ENCODE peak calls at places on chromosomes 1 and 21, in six cellular contexts. One of them, this sample, is unnamed.

GRCh38 chr1:9990944-9991343 is 6.1 kb upstream of the RBP7 start:
- DNase-seq in H9: no peak
- DNase-seq in IMR-90: no peak
- DNase-seq in neuronal stem cell: no peak
- DNase-seq in H1: no peak
- DNase-seq in mesenchymal stem cell: no peak
- DNase-seq in this sample: no peak

GRCh38 chr1:118948796-118949195 is 39.3 kb downstream of the TBX15 start:
- DNase-seq in H9: no peak
- DNase-seq in IMR-90: no peak
- DNase-seq in neuronal stem cell: no peak
- DNase-seq in H1: no peak
- DNase-seq in mesenchymal stem cell: no peak
- DNase-seq in this sample: no peak

GRCh38 chr1:230031131-230031530 is 35.9 kb upstream of the GALNT2 start:
- DNase-seq in H9: no peak
- DNase-seq in IMR-90: no peak
- DNase-seq in neuronal stem cell: no peak
- DNase-seq in H1: no peak
- DNase-seq in mesenchymal stem cell: peak
- DNase-seq in this sample: no peak

GRCh38 chr1:245520611-245521010 is 365.8 kb downstream of the KIF26B start:
- DNase-seq in H9: no peak
- DNase-seq in IMR-90: no peak
- DNase-seq in neuronal stem cell: no peak
- DNase-seq in H1: no peak
- DNase-seq in mesenchymal stem cell: no peak
- DNase-seq in this sample: no peak

GRCh38 chr1:26323382-26323781 is 5.6 kb downstream of the CD52 start:
- DNase-seq in H9: no peak
- DNase-seq in IMR-90: no peak
- DNase-seq in neuronal stem cell: no peak
- DNase-seq in H1: no peak
- DNase-seq in mesenchymal stem cell: no peak
- DNase-seq in this sample: no peak

GRCh38 chr1:160978510-160978927 is 23.9 kb upstream of the ITLN2 start:
- DNase-seq in H9: no peak
- DNase-seq in IMR-90: no peak
- DNase-seq in neuronal stem cell: no peak
- DNase-seq in H1: no peak
- DNase-seq in mesenchymal stem cell: no peak
- DNase-seq in this sample: no peak

GRCh38 chr21:33286600-33287456 is 20.7 kb downstream of the IL10RB start:
- DNase-seq in H9: no peak
- DNase-seq in IMR-90: peak
- DNase-seq in neuronal stem cell: no peak
- DNase-seq in H1: no peak
- DNase-seq in mesenchymal stem cell: peak
- DNase-seq in this sample: peak

GRCh38 chr1:12188657-12189327 is 22.0 kb downstream of the TNFRSF1B start:
- DNase-seq in H9: no peak
- DNase-seq in IMR-90: no peak
- DNase-seq in neuronal stem cell: no peak
- DNase-seq in H1: no peak
- DNase-seq in mesenchymal stem cell: no peak
- DNase-seq in this sample: peak

GRCh38 chr1:75166821-75167220 is 32.6 kb downstream of the LHX8 start:
- DNase-seq in H9: no peak
- DNase-seq in IMR-90: no peak
- DNase-seq in neuronal stem cell: no peak
- DNase-seq in H1: no peak
- DNase-seq in mesenchymal stem cell: no peak
- DNase-seq in this sample: no peak

GRCh38 chr21:18493420-18493819 is 89.8 kb upstream of the TMPRSS15 start:
- DNase-seq in H9: no peak
- DNase-seq in IMR-90: no peak
- DNase-seq in neuronal stem cell: no peak
- DNase-seq in H1: no peak
- DNase-seq in mesenchymal stem cell: peak
- DNase-seq in this sample: peak

GRCh38 chr1:160779662-160780397 is 16.1 kb upstream of the LY9 start:
- DNase-seq in H9: peak
- DNase-seq in IMR-90: no peak
- DNase-seq in neuronal stem cell: no peak
- DNase-seq in H1: peak
- DNase-seq in mesenchymal stem cell: peak
- DNase-seq in this sample: peak

GRCh38 chr21:37153935-37154350 is 80.9 kb downstream of the TTC3 start:
- DNase-seq in H9: no peak
- DNase-seq in IMR-90: peak
- DNase-seq in neuronal stem cell: no peak
- DNase-seq in H1: no peak
- DNase-seq in mesenchymal stem cell: no peak
- DNase-seq in this sample: no peak

GRCh38 chr1:15849775-15850449 is 2.4 kb downstream of the SPEN start:
- DNase-seq in H9: peak
- DNase-seq in IMR-90: peak
- DNase-seq in neuronal stem cell: peak
- DNase-seq in H1: peak
- DNase-seq in mesenchymal stem cell: peak
- DNase-seq in this sample: peak

GRCh38 chr1:15848929-15849774 is 1.6 kb downstream of the SPEN start:
- DNase-seq in H9: peak
- DNase-seq in IMR-90: peak
- DNase-seq in neuronal stem cell: peak
- DNase-seq in H1: peak
- DNase-seq in mesenchymal stem cell: peak
- DNase-seq in this sample: peak

GRCh38 chr1:15851251-15852035 is 3.9 kb downstream of the SPEN start:
- DNase-seq in H9: no peak
- DNase-seq in IMR-90: no peak
- DNase-seq in neuronal stem cell: no peak
- DNase-seq in H1: peak
- DNase-seq in mesenchymal stem cell: no peak
- DNase-seq in this sample: peak

GRCh38 chr1:15852036-15852827 is 4.7 kb downstream of the SPEN start:
- DNase-seq in H9: no peak
- DNase-seq in IMR-90: peak
- DNase-seq in neuronal stem cell: no peak
- DNase-seq in H1: no peak
- DNase-seq in mesenchymal stem cell: no peak
- DNase-seq in this sample: no peak

DNA sequence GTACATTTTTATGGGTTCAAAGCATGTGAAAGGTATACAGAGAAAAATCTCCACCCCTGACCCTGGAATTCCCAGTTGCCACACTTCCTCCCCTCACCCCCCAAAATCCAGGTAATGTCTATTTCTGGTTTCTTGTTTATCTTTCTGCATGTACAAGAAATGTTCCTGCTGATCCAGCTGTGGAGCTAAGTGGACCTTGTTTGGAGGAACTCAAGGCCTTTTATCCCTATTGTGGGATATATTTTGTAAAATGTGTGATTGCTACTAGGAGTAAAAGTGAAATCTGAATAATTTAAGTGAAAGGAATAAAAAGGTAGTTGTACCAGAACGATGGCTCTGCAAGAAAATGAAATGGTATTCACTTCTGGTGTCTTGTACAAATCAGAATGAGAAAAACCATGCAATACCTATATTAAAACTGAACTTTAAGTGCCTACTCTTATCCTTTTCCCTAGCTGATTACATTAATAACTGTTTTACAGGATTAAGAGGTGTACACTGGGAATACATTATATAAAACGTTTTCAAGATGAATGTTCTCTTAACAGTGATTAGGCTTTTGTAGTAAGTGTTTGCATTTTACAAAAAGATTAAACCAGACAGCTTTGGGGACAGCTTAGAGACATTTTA is 3.1 kb downstream of the SPEN start:
- DNase-seq in H9: no peak
- DNase-seq in IMR-90: no peak
- DNase-seq in neuronal stem cell: no peak
- DNase-seq in H1: peak
- DNase-seq in mesenchymal stem cell: peak
- DNase-seq in this sample: no peak
- H3K4ac ChIP-seq in H9: no peak
- H3K4ac ChIP-seq in IMR-90: peak
- H3K4ac ChIP-seq in neuronal stem cell: no peak
- H3K4ac ChIP-seq in H1: no peak
- H3K4ac ChIP-seq in mesenchymal stem cell: no peak
- H3K4ac ChIP-seq in this sample: no peak

GRCh38 chr1:91777196-91777595 is 108.8 kb downstream of the TGFBR3 start:
- DNase-seq in H9: no peak
- DNase-seq in IMR-90: no peak
- DNase-seq in neuronal stem cell: no peak
- DNase-seq in H1: no peak
- DNase-seq in mesenchymal stem cell: no peak
- DNase-seq in this sample: no peak

GRCh38 chr1:91776068-91776794 is 109.7 kb downstream of the TGFBR3 start:
- DNase-seq in H9: no peak
- DNase-seq in IMR-90: no peak
- DNase-seq in neuronal stem cell: no peak
- DNase-seq in H1: no peak
- DNase-seq in mesenchymal stem cell: no peak
- DNase-seq in this sample: no peak

GRCh38 chr1:91774520-91775203 is 111.3 kb downstream of the TGFBR3 start:
- DNase-seq in H9: no peak
- DNase-seq in IMR-90: peak
- DNase-seq in neuronal stem cell: no peak
- DNase-seq in H1: no peak
- DNase-seq in mesenchymal stem cell: no peak
- DNase-seq in this sample: no peak

GRCh38 chr1:91777630-91778300 is 108.2 kb downstream of the TGFBR3 start:
- DNase-seq in H9: no peak
- DNase-seq in IMR-90: no peak
- DNase-seq in neuronal stem cell: no peak
- DNase-seq in H1: no peak
- DNase-seq in mesenchymal stem cell: no peak
- DNase-seq in this sample: no peak

GRCh38 chr1:91775227-91775626 is 110.7 kb downstream of the TGFBR3 start:
- DNase-seq in H9: no peak
- DNase-seq in IMR-90: no peak
- DNase-seq in neuronal stem cell: no peak
- DNase-seq in H1: no peak
- DNase-seq in mesenchymal stem cell: no peak
- DNase-seq in this sample: no peak
- H2BK15ac ChIP-seq in H9: no peak
- H2BK15ac ChIP-seq in IMR-90: no peak
- H2BK15ac ChIP-seq in neuronal stem cell: no peak
- H2BK15ac ChIP-seq in H1: no peak
- H2BK15ac ChIP-seq in mesenchymal stem cell: no peak
- H2BK15ac ChIP-seq in this sample: no peak

GRCh38 chr1:231966983-231967382 is 340.4 kb downstream of the DISC1 start:
- DNase-seq in H9: no peak
- DNase-seq in IMR-90: no peak
- DNase-seq in neuronal stem cell: no peak
- DNase-seq in H1: no peak
- DNase-seq in mesenchymal stem cell: no peak
- DNase-seq in this sample: no peak

GRCh38 chr1:231962636-231963035 is 336.0 kb downstream of the DISC1 start:
- DNase-seq in H9: no peak
- DNase-seq in IMR-90: no peak
- DNase-seq in neuronal stem cell: no peak
- DNase-seq in H1: no peak
- DNase-seq in mesenchymal stem cell: no peak
- DNase-seq in this sample: no peak

GRCh38 chr1:231965615-231966014 is 339.0 kb downstream of the DISC1 start:
- DNase-seq in H9: no peak
- DNase-seq in IMR-90: no peak
- DNase-seq in neuronal stem cell: no peak
- DNase-seq in H1: no peak
- DNase-seq in mesenchymal stem cell: no peak
- DNase-seq in this sample: no peak

GRCh38 chr1:231964241-231964640 is 337.7 kb downstream of the DISC1 start:
- DNase-seq in H9: no peak
- DNase-seq in IMR-90: no peak
- DNase-seq in neuronal stem cell: no peak
- DNase-seq in H1: no peak
- DNase-seq in mesenchymal stem cell: no peak
- DNase-seq in this sample: peak

GRCh38 chr1:231964955-231965354 is 338.4 kb downstream of the DISC1 start:
- DNase-seq in H9: no peak
- DNase-seq in IMR-90: no peak
- DNase-seq in neuronal stem cell: no peak
- DNase-seq in H1: no peak
- DNase-seq in mesenchymal stem cell: no peak
- DNase-seq in this sample: no peak
- H3K4ac ChIP-seq in H9: no peak
- H3K4ac ChIP-seq in IMR-90: no peak
- H3K4ac ChIP-seq in neuronal stem cell: no peak
- H3K4ac ChIP-seq in H1: no peak
- H3K4ac ChIP-seq in mesenchymal stem cell: no peak
- H3K4ac ChIP-seq in this sample: no peak

DNA sequence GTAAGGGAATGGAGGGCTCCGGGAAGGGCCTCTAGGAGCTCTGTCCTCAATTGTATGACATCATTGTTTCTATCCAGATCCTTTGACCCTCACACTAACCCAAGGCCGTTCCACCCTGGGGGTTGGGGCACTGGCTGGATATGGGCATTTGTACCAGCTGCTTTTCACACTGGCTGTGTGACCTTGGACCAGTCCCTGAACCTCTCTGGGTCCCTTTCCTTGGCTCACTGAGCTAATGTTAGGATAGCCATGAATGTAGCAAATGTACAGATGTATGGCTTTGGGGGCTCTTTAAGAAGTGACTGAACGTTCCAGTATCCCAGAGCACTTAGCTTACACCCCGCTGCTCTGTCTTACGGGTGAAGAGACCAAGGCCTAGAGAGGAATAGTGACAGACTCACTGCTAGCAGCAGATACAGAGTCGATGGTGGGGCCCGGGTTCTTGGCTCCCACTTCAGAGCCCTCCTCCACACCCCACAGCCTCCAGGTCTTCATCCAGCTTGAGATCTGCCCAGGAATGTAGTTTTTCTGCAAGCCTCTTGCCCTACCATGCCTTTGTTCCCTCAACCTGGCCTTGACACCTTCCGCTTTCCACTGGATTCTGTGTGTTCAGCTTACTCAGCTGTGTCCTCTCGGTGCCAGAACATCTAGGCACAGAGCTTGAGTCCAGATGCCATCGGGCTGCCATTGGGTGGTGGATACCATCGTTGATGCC is 14.6 kb upstream of the UBL4B start:
- DNase-seq in H9: no peak
- DNase-seq in IMR-90: no peak
- DNase-seq in neuronal stem cell: no peak
- DNase-seq in H1: no peak
- DNase-seq in mesenchymal stem cell: no peak
- DNase-seq in this sample: no peak
- H2BK15ac ChIP-seq in H9: no peak
- H2BK15ac ChIP-seq in IMR-90: no peak
- H2BK15ac ChIP-seq in neuronal stem cell: no peak
- H2BK15ac ChIP-seq in H1: no peak
- H2BK15ac ChIP-seq in mesenchymal stem cell: no peak
- H2BK15ac ChIP-seq in this sample: no peak

This sample was measured in mesendoderm.